ENCODE peak calls at places on chromosomes 3 and 15, in five cellular contexts. One of them, this sample, is unnamed.

GRCh38 chr3:194304186-194304917 is 46.8 kb downstream of the CPN2 start:
- DNase-seq in GM06990: no peak
- DNase-seq in fibroblast of lung: no peak
- DNase-seq in activated naive CD8-positive, alpha-beta T cell treated with anti-CD3 and anti-CD28 coated beads, Interleukin-2, amount 50 U/mL, for 24 hours: no peak
- DNase-seq in H9: no peak
- DNase-seq in this sample: no peak

GRCh38 chr3:178182337-178182761 is 353.9 kb upstream of the KCNMB2 start:
- DNase-seq in fibroblast of lung: no peak
- DNase-seq in activated naive CD8-positive, alpha-beta T cell treated with anti-CD3 and anti-CD28 coated beads, Interleukin-2, amount 50 U/mL, for 24 hours: no peak
- DNase-seq in GM06990: no peak
- DNase-seq in H9: no peak
- DNase-seq in this sample: no peak

GRCh38 chr3:133474251-133474801 is 74.5 kb downstream of the BFSP2 start:
- DNase-seq in activated naive CD8-positive, alpha-beta T cell treated with anti-CD3 and anti-CD28 coated beads, Interleukin-2, amount 50 U/mL, for 24 hours: no peak
- DNase-seq in fibroblast of lung: peak; percentile 42
- DNase-seq in H9: no peak
- DNase-seq in GM06990: no peak
- DNase-seq in this sample: no peak

GRCh38 chr15:32956006-32956405 is 238.2 kb downstream of the GREM1 start:
- DNase-seq in H9: peak; percentile 42
- DNase-seq in GM06990: no peak
- DNase-seq in activated naive CD8-positive, alpha-beta T cell treated with anti-CD3 and anti-CD28 coated beads, Interleukin-2, amount 50 U/mL, for 24 hours: no peak
- DNase-seq in fibroblast of lung: peak; percentile 90
- DNase-seq in this sample: peak; percentile 15

GRCh38 chr3:118128886-118129285 is 905.8 kb downstream of the IGSF11 start:
- DNase-seq in GM06990: no peak
- DNase-seq in fibroblast of lung: peak; percentile 76
- DNase-seq in activated naive CD8-positive, alpha-beta T cell treated with anti-CD3 and anti-CD28 coated beads, Interleukin-2, amount 50 U/mL, for 24 hours: no peak
- DNase-seq in H9: no peak
- DNase-seq in this sample: no peak

GRCh38 chr3:171646357-171647133 is 163.7 kb downstream of the PLD1 start:
- DNase-seq in activated naive CD8-positive, alpha-beta T cell treated with anti-CD3 and anti-CD28 coated beads, Interleukin-2, amount 50 U/mL, for 24 hours: no peak
- DNase-seq in H9: no peak
- DNase-seq in GM06990: no peak
- DNase-seq in fibroblast of lung: peak; percentile 60
- DNase-seq in this sample: no peak

GRCh38 chr15:64667736-64668161 is 107.6 kb downstream of the RBPMS2 start:
- DNase-seq in GM06990: no peak
- DNase-seq in fibroblast of lung: peak; percentile 88
- DNase-seq in activated naive CD8-positive, alpha-beta T cell treated with anti-CD3 and anti-CD28 coated beads, Interleukin-2, amount 50 U/mL, for 24 hours: no peak
- DNase-seq in H9: no peak
- DNase-seq in this sample: no peak

GRCh38 chr3:126781889-126782491 is 78.0 kb downstream of the CHCHD6 start:
- DNase-seq in fibroblast of lung: peak; percentile 97
- DNase-seq in H9: no peak
- DNase-seq in activated naive CD8-positive, alpha-beta T cell treated with anti-CD3 and anti-CD28 coated beads, Interleukin-2, amount 50 U/mL, for 24 hours: no peak
- DNase-seq in GM06990: no peak
- DNase-seq in this sample: no peak

GRCh38 chr3:149765762-149766334 is 13.6 kb upstream of the COMMD2 start:
- DNase-seq in H9: no peak
- DNase-seq in activated naive CD8-positive, alpha-beta T cell treated with anti-CD3 and anti-CD28 coated beads, Interleukin-2, amount 50 U/mL, for 24 hours: no peak
- DNase-seq in GM06990: no peak
- DNase-seq in fibroblast of lung: peak; percentile 36
- DNase-seq in this sample: no peak

GRCh38 chr3:184629555-184630160 is 68.1 kb downstream of the EPHB3 start:
- DNase-seq in H9: peak; percentile 50
- DNase-seq in activated naive CD8-positive, alpha-beta T cell treated with anti-CD3 and anti-CD28 coated beads, Interleukin-2, amount 50 U/mL, for 24 hours: no peak
- DNase-seq in GM06990: no peak
- DNase-seq in fibroblast of lung: no peak
- DNase-seq in this sample: no peak

GRCh38 chr15:42650208-42651066 is 75.0 kb downstream of the STARD9 start:
- DNase-seq in H9: peak; percentile 51
- DNase-seq in GM06990: peak; percentile 52
- DNase-seq in activated naive CD8-positive, alpha-beta T cell treated with anti-CD3 and anti-CD28 coated beads, Interleukin-2, amount 50 U/mL, for 24 hours: peak; percentile 47
- DNase-seq in fibroblast of lung: peak; percentile 73
- DNase-seq in this sample: peak; percentile 66

GRCh38 chr3:127091376-127091775 is 101.6 kb upstream of the PRR23E start:
- DNase-seq in H9: no peak
- DNase-seq in activated naive CD8-positive, alpha-beta T cell treated with anti-CD3 and anti-CD28 coated beads, Interleukin-2, amount 50 U/mL, for 24 hours: no peak
- DNase-seq in fibroblast of lung: no peak
- DNase-seq in GM06990: no peak
- DNase-seq in this sample: no peak

GRCh38 chr3:16907245-16907644 is 22.5 kb downstream of the PLCL2 start:
- DNase-seq in H9: no peak
- DNase-seq in activated naive CD8-positive, alpha-beta T cell treated with anti-CD3 and anti-CD28 coated beads, Interleukin-2, amount 50 U/mL, for 24 hours: no peak
- DNase-seq in fibroblast of lung: peak; percentile 52
- DNase-seq in GM06990: no peak
- DNase-seq in this sample: no peak

GRCh38 chr3:150825192-150825915 is 62.4 kb upstream of the SIAH2 start:
- DNase-seq in activated naive CD8-positive, alpha-beta T cell treated with anti-CD3 and anti-CD28 coated beads, Interleukin-2, amount 50 U/mL, for 24 hours: no peak
- DNase-seq in H9: no peak
- DNase-seq in fibroblast of lung: no peak
- DNase-seq in GM06990: no peak
- DNase-seq in this sample: no peak

GRCh38 chr3:42097166-42097946 is 6.2 kb downstream of the TRAK1 start:
- DNase-seq in GM06990: no peak
- DNase-seq in activated naive CD8-positive, alpha-beta T cell treated with anti-CD3 and anti-CD28 coated beads, Interleukin-2, amount 50 U/mL, for 24 hours: peak; percentile 46
- DNase-seq in fibroblast of lung: peak; percentile 96
- DNase-seq in H9: no peak
- DNase-seq in this sample: no peak

GRCh38 chr3:105367063-105367405 is 325 bp downstream of the ALCAM start:
- DNase-seq in H9: peak; percentile 35
- DNase-seq in GM06990: peak; percentile 70
- DNase-seq in fibroblast of lung: no peak
- DNase-seq in activated naive CD8-positive, alpha-beta T cell treated with anti-CD3 and anti-CD28 coated beads, Interleukin-2, amount 50 U/mL, for 24 hours: peak; percentile 39
- DNase-seq in this sample: peak; percentile 36

GRCh38 chr3:189966843-189967242 is 153.9 kb downstream of the P3H2 start:
- DNase-seq in activated naive CD8-positive, alpha-beta T cell treated with anti-CD3 and anti-CD28 coated beads, Interleukin-2, amount 50 U/mL, for 24 hours: no peak
- DNase-seq in GM06990: no peak
- DNase-seq in fibroblast of lung: no peak
- DNase-seq in H9: no peak
- DNase-seq in this sample: no peak

GRCh38 chr3:188510366-188510765 is 356.4 kb downstream of the LPP start:
- DNase-seq in activated naive CD8-positive, alpha-beta T cell treated with anti-CD3 and anti-CD28 coated beads, Interleukin-2, amount 50 U/mL, for 24 hours: no peak
- DNase-seq in fibroblast of lung: peak; percentile 95
- DNase-seq in H9: no peak
- DNase-seq in GM06990: no peak
- DNase-seq in this sample: no peak

GRCh38 chr15:59838900-59839299 is 149.8 kb upstream of the BNIP2 start:
- DNase-seq in H9: no peak
- DNase-seq in GM06990: no peak
- DNase-seq in activated naive CD8-positive, alpha-beta T cell treated with anti-CD3 and anti-CD28 coated beads, Interleukin-2, amount 50 U/mL, for 24 hours: no peak
- DNase-seq in fibroblast of lung: no peak
- DNase-seq in this sample: no peak

GRCh38 chr3:180048840-180049239 is 12.1 kb upstream of the PEX5L start:
- DNase-seq in H9: no peak
- DNase-seq in fibroblast of lung: peak; percentile 80
- DNase-seq in activated naive CD8-positive, alpha-beta T cell treated with anti-CD3 and anti-CD28 coated beads, Interleukin-2, amount 50 U/mL, for 24 hours: no peak
- DNase-seq in GM06990: no peak
- DNase-seq in this sample: no peak

GRCh38 chr3:195075199-195075940 is 195.6 kb downstream of the XXYLT1 start:
- DNase-seq in activated naive CD8-positive, alpha-beta T cell treated with anti-CD3 and anti-CD28 coated beads, Interleukin-2, amount 50 U/mL, for 24 hours: no peak
- DNase-seq in GM06990: no peak
- DNase-seq in H9: no peak
- DNase-seq in fibroblast of lung: peak; percentile 41
- DNase-seq in this sample: no peak

GRCh38 chr3:112539825-112540517 is 21.8 kb downstream of the ATG3 start:
- DNase-seq in H9: no peak
- DNase-seq in GM06990: peak; percentile 47
- DNase-seq in fibroblast of lung: no peak
- DNase-seq in activated naive CD8-positive, alpha-beta T cell treated with anti-CD3 and anti-CD28 coated beads, Interleukin-2, amount 50 U/mL, for 24 hours: no peak
- DNase-seq in this sample: no peak

GRCh38 chr3:36932979-36933378 is 11.9 kb downstream of the TRANK1 start:
- DNase-seq in fibroblast of lung: peak; percentile 52
- DNase-seq in GM06990: no peak
- DNase-seq in activated naive CD8-positive, alpha-beta T cell treated with anti-CD3 and anti-CD28 coated beads, Interleukin-2, amount 50 U/mL, for 24 hours: no peak
- DNase-seq in H9: no peak
- DNase-seq in this sample: no peak

GRCh38 chr15:65082303-65082958 is 5.9 kb downstream of the KBTBD13 start:
- DNase-seq in H9: peak; percentile 70
- DNase-seq in activated naive CD8-positive, alpha-beta T cell treated with anti-CD3 and anti-CD28 coated beads, Interleukin-2, amount 50 U/mL, for 24 hours: peak; percentile 37
- DNase-seq in fibroblast of lung: no peak
- DNase-seq in GM06990: no peak
- DNase-seq in this sample: no peak

GRCh38 chr3:128922804-128923459 is 43.5 kb downstream of the ACAD9 start:
- DNase-seq in activated naive CD8-positive, alpha-beta T cell treated with anti-CD3 and anti-CD28 coated beads, Interleukin-2, amount 50 U/mL, for 24 hours: peak; percentile 66
- DNase-seq in H9: peak; percentile 5
- DNase-seq in GM06990: no peak
- DNase-seq in fibroblast of lung: no peak
- DNase-seq in this sample: no peak

GRCh38 chr15:31805090-31805662 is 225.1 kb upstream of the CHRNA7 start:
- DNase-seq in H9: no peak
- DNase-seq in fibroblast of lung: no peak
- DNase-seq in GM06990: no peak
- DNase-seq in activated naive CD8-positive, alpha-beta T cell treated with anti-CD3 and anti-CD28 coated beads, Interleukin-2, amount 50 U/mL, for 24 hours: no peak
- DNase-seq in this sample: no peak

GRCh38 chr3:170714151-170714550 is 128.3 kb upstream of the SLC7A14 start:
- DNase-seq in GM06990: no peak
- DNase-seq in activated naive CD8-positive, alpha-beta T cell treated with anti-CD3 and anti-CD28 coated beads, Interleukin-2, amount 50 U/mL, for 24 hours: no peak
- DNase-seq in H9: no peak
- DNase-seq in fibroblast of lung: peak; percentile 90
- DNase-seq in this sample: no peak

GRCh38 chr15:88400069-88400468 is 67.1 kb downstream of the MRPL46 start:
- DNase-seq in H9: no peak
- DNase-seq in GM06990: no peak
- DNase-seq in fibroblast of lung: no peak
- DNase-seq in activated naive CD8-positive, alpha-beta T cell treated with anti-CD3 and anti-CD28 coated beads, Interleukin-2, amount 50 U/mL, for 24 hours: no peak
- DNase-seq in this sample: peak; percentile 23

GRCh38 chr3:188236241-188236640 is 82.3 kb downstream of the LPP start:
- DNase-seq in GM06990: no peak
- DNase-seq in fibroblast of lung: no peak
- DNase-seq in H9: no peak
- DNase-seq in activated naive CD8-positive, alpha-beta T cell treated with anti-CD3 and anti-CD28 coated beads, Interleukin-2, amount 50 U/mL, for 24 hours: no peak
- DNase-seq in this sample: no peak

GRCh38 chr3:139710212-139710611 is 32.4 kb upstream of the NMNAT3 start:
- DNase-seq in H9: no peak
- DNase-seq in fibroblast of lung: no peak
- DNase-seq in GM06990: no peak
- DNase-seq in activated naive CD8-positive, alpha-beta T cell treated with anti-CD3 and anti-CD28 coated beads, Interleukin-2, amount 50 U/mL, for 24 hours: no peak
- DNase-seq in this sample: no peak

GRCh38 chr3:71581981-71582611 is 1.4 kb downstream of the FOXP1 start:
- DNase-seq in activated naive CD8-positive, alpha-beta T cell treated with anti-CD3 and anti-CD28 coated beads, Interleukin-2, amount 50 U/mL, for 24 hours: peak; percentile 64
- DNase-seq in H9: peak; percentile 69
- DNase-seq in GM06990: no peak
- DNase-seq in fibroblast of lung: peak; percentile 78
- DNase-seq in this sample: peak; percentile 58

GRCh38 chr3:162224736-162225135 is 728.1 kb downstream of the OTOL1 start:
- DNase-seq in fibroblast of lung: peak; percentile 59
- DNase-seq in H9: no peak
- DNase-seq in activated naive CD8-positive, alpha-beta T cell treated with anti-CD3 and anti-CD28 coated beads, Interleukin-2, amount 50 U/mL, for 24 hours: no peak
- DNase-seq in GM06990: no peak
- DNase-seq in this sample: no peak

GRCh38 chr15:84934942-84935729 is 46.5 kb upstream of the PDE8A start:
- DNase-seq in fibroblast of lung: no peak
- DNase-seq in H9: peak; percentile 68
- DNase-seq in activated naive CD8-positive, alpha-beta T cell treated with anti-CD3 and anti-CD28 coated beads, Interleukin-2, amount 50 U/mL, for 24 hours: no peak
- DNase-seq in GM06990: no peak
- DNase-seq in this sample: no peak

GRCh38 chr3:52839892-52840545 is 5.2 kb upstream of the MUSTN1 start:
- DNase-seq in GM06990: no peak
- DNase-seq in fibroblast of lung: no peak
- DNase-seq in H9: no peak
- DNase-seq in activated naive CD8-positive, alpha-beta T cell treated with anti-CD3 and anti-CD28 coated beads, Interleukin-2, amount 50 U/mL, for 24 hours: no peak
- DNase-seq in this sample: no peak

GRCh38 chr3:33089515-33089914 is 7.4 kb downstream of the GLB1 start:
- DNase-seq in H9: no peak
- DNase-seq in activated naive CD8-positive, alpha-beta T cell treated with anti-CD3 and anti-CD28 coated beads, Interleukin-2, amount 50 U/mL, for 24 hours: no peak
- DNase-seq in fibroblast of lung: no peak
- DNase-seq in GM06990: peak; percentile 42
- DNase-seq in this sample: no peak